ENCODE peak calls at places on chromosome 10, in ten cellular contexts. One of them, this sample, is unnamed.

GRCh38 chr10:69898524-69898923 is 96.8 kb downstream of the COL13A1 start:
- DNase-seq in naive thymus-derived CD4-positive, alpha-beta T cell: no peak
- DNase-seq in C1 segment of cervical spinal cord: no peak
- DNase-seq in pons: no peak
- DNase-seq in T-helper 2 cell: no peak
- DNase-seq in HCT116: no peak
- DNase-seq in left cardiac atrium: no peak
- DNase-seq in NCI-H1436: no peak
- DNase-seq in glutamatergic neuron: no peak
- DNase-seq in hepatocyte: peak; percentile 32
- DNase-seq in this sample: no peak

GRCh38 chr10:91759581-91759986 is 38.6 kb upstream of the TNKS2 start:
- DNase-seq in naive thymus-derived CD4-positive, alpha-beta T cell: no peak
- DNase-seq in C1 segment of cervical spinal cord: no peak
- DNase-seq in pons: no peak
- DNase-seq in T-helper 2 cell: no peak
- DNase-seq in HCT116: no peak
- DNase-seq in left cardiac atrium: no peak
- DNase-seq in NCI-H1436: no peak
- DNase-seq in glutamatergic neuron: no peak
- DNase-seq in hepatocyte: no peak
- DNase-seq in this sample: no peak

GRCh38 chr10:94303929-94304328 is 58.8 kb downstream of the NOC3L start:
- DNase-seq in naive thymus-derived CD4-positive, alpha-beta T cell: no peak
- DNase-seq in C1 segment of cervical spinal cord: no peak
- DNase-seq in pons: no peak
- DNase-seq in T-helper 2 cell: no peak
- DNase-seq in HCT116: no peak
- DNase-seq in left cardiac atrium: no peak
- DNase-seq in NCI-H1436: no peak
- DNase-seq in glutamatergic neuron: no peak
- DNase-seq in hepatocyte: no peak
- DNase-seq in this sample: no peak

GRCh38 chr10:12501851-12502525 is 152.6 kb downstream of the CAMK1D start:
- DNase-seq in naive thymus-derived CD4-positive, alpha-beta T cell: no peak
- DNase-seq in C1 segment of cervical spinal cord: no peak
- DNase-seq in pons: no peak
- DNase-seq in T-helper 2 cell: no peak
- DNase-seq in HCT116: no peak
- DNase-seq in left cardiac atrium: no peak
- DNase-seq in NCI-H1436: no peak
- DNase-seq in glutamatergic neuron: peak; percentile 60
- DNase-seq in hepatocyte: peak; percentile 18
- DNase-seq in this sample: peak; percentile 37

GRCh38 chr10:79347894-79348639 is 798 bp downstream of the PPIF start:
- DNase-seq in naive thymus-derived CD4-positive, alpha-beta T cell: peak; percentile 55
- DNase-seq in C1 segment of cervical spinal cord: peak; percentile 38
- DNase-seq in pons: no peak
- DNase-seq in T-helper 2 cell: peak; percentile 57
- DNase-seq in HCT116: peak; percentile 8
- DNase-seq in left cardiac atrium: peak; percentile 85
- DNase-seq in NCI-H1436: no peak
- DNase-seq in glutamatergic neuron: no peak
- DNase-seq in hepatocyte: peak; percentile 76
- DNase-seq in this sample: peak; percentile 91

GRCh38 chr10:24466616-24466949 is 257.1 kb downstream of the ARHGAP21 start:
- DNase-seq in naive thymus-derived CD4-positive, alpha-beta T cell: no peak
- DNase-seq in C1 segment of cervical spinal cord: no peak
- DNase-seq in pons: no peak
- DNase-seq in T-helper 2 cell: no peak
- DNase-seq in HCT116: no peak
- DNase-seq in left cardiac atrium: no peak
- DNase-seq in NCI-H1436: no peak
- DNase-seq in glutamatergic neuron: no peak
- DNase-seq in hepatocyte: no peak
- DNase-seq in this sample: no peak

GRCh38 chr10:13961096-13961495 is 369.6 kb downstream of the FRMD4A start:
- DNase-seq in naive thymus-derived CD4-positive, alpha-beta T cell: peak; percentile 1
- DNase-seq in C1 segment of cervical spinal cord: no peak
- DNase-seq in pons: no peak
- DNase-seq in T-helper 2 cell: no peak
- DNase-seq in HCT116: no peak
- DNase-seq in left cardiac atrium: no peak
- DNase-seq in NCI-H1436: no peak
- DNase-seq in glutamatergic neuron: no peak
- DNase-seq in hepatocyte: no peak
- DNase-seq in this sample: peak; percentile 67

GRCh38 chr10:122560279-122560804 is at the start of gene DMBT1:
- DNase-seq in naive thymus-derived CD4-positive, alpha-beta T cell: no peak
- DNase-seq in C1 segment of cervical spinal cord: no peak
- DNase-seq in pons: no peak
- DNase-seq in T-helper 2 cell: no peak
- DNase-seq in HCT116: no peak
- DNase-seq in left cardiac atrium: no peak
- DNase-seq in NCI-H1436: no peak
- DNase-seq in glutamatergic neuron: no peak
- DNase-seq in hepatocyte: no peak
- DNase-seq in this sample: no peak

GRCh38 chr10:110007171-110007700 is 548 bp upstream of the ADD3 start:
- DNase-seq in naive thymus-derived CD4-positive, alpha-beta T cell: no peak
- DNase-seq in C1 segment of cervical spinal cord: peak; percentile 85
- DNase-seq in pons: peak; percentile 58
- DNase-seq in T-helper 2 cell: no peak
- DNase-seq in HCT116: no peak
- DNase-seq in left cardiac atrium: no peak
- DNase-seq in NCI-H1436: no peak
- DNase-seq in glutamatergic neuron: no peak
- DNase-seq in hepatocyte: no peak
- DNase-seq in this sample: no peak

GRCh38 chr10:90222372-90222771 is 521.0 kb downstream of the KIF20B start:
- DNase-seq in naive thymus-derived CD4-positive, alpha-beta T cell: no peak
- DNase-seq in C1 segment of cervical spinal cord: no peak
- DNase-seq in pons: no peak
- DNase-seq in T-helper 2 cell: no peak
- DNase-seq in HCT116: peak; percentile 45
- DNase-seq in left cardiac atrium: no peak
- DNase-seq in NCI-H1436: no peak
- DNase-seq in glutamatergic neuron: no peak
- DNase-seq in hepatocyte: peak; percentile 18
- DNase-seq in this sample: no peak

GRCh38 chr10:31947144-31947926 is 18.7 kb upstream of the ARHGAP12 start:
- DNase-seq in naive thymus-derived CD4-positive, alpha-beta T cell: no peak
- DNase-seq in C1 segment of cervical spinal cord: no peak
- DNase-seq in pons: peak; percentile 79
- DNase-seq in T-helper 2 cell: no peak
- DNase-seq in HCT116: peak; percentile 79
- DNase-seq in left cardiac atrium: no peak
- DNase-seq in NCI-H1436: no peak
- DNase-seq in glutamatergic neuron: no peak
- DNase-seq in hepatocyte: peak; percentile 78
- DNase-seq in this sample: peak; percentile 71

GRCh38 chr10:80465839-80466590 is 11.9 kb downstream of the TSPAN14 start:
- DNase-seq in naive thymus-derived CD4-positive, alpha-beta T cell: peak; percentile 78
- DNase-seq in C1 segment of cervical spinal cord: no peak
- DNase-seq in pons: no peak
- DNase-seq in T-helper 2 cell: peak; percentile 47
- DNase-seq in HCT116: no peak
- DNase-seq in left cardiac atrium: no peak
- DNase-seq in NCI-H1436: no peak
- DNase-seq in glutamatergic neuron: no peak
- DNase-seq in hepatocyte: no peak
- DNase-seq in this sample: no peak

GRCh38 chr10:7408494-7409044 is 2.3 kb downstream of the SFMBT2 start:
- DNase-seq in naive thymus-derived CD4-positive, alpha-beta T cell: peak; percentile 30
- DNase-seq in C1 segment of cervical spinal cord: peak; percentile 74
- DNase-seq in pons: peak; percentile 46
- DNase-seq in T-helper 2 cell: no peak
- DNase-seq in HCT116: no peak
- DNase-seq in left cardiac atrium: peak; percentile 76
- DNase-seq in NCI-H1436: no peak
- DNase-seq in glutamatergic neuron: peak; percentile 83
- DNase-seq in hepatocyte: peak; percentile 81
- DNase-seq in this sample: peak; percentile 81

GRCh38 chr10:63197304-63198092 is 64.4 kb downstream of the NRBF2 start:
- DNase-seq in naive thymus-derived CD4-positive, alpha-beta T cell: no peak
- DNase-seq in C1 segment of cervical spinal cord: no peak
- DNase-seq in pons: no peak
- DNase-seq in T-helper 2 cell: no peak
- DNase-seq in HCT116: no peak
- DNase-seq in left cardiac atrium: no peak
- DNase-seq in NCI-H1436: no peak
- DNase-seq in glutamatergic neuron: no peak
- DNase-seq in hepatocyte: peak; percentile 22
- DNase-seq in this sample: no peak

GRCh38 chr10:21060626-21061025 is 163.5 kb upstream of the NEBL start:
- DNase-seq in naive thymus-derived CD4-positive, alpha-beta T cell: no peak
- DNase-seq in C1 segment of cervical spinal cord: no peak
- DNase-seq in pons: no peak
- DNase-seq in T-helper 2 cell: no peak
- DNase-seq in HCT116: no peak
- DNase-seq in left cardiac atrium: no peak
- DNase-seq in NCI-H1436: no peak
- DNase-seq in glutamatergic neuron: no peak
- DNase-seq in hepatocyte: no peak
- DNase-seq in this sample: no peak

GRCh38 chr10:3935933-3936359 is 150.9 kb upstream of the KLF6 start:
- DNase-seq in naive thymus-derived CD4-positive, alpha-beta T cell: no peak
- DNase-seq in C1 segment of cervical spinal cord: no peak
- DNase-seq in pons: peak; percentile 4
- DNase-seq in T-helper 2 cell: no peak
- DNase-seq in HCT116: no peak
- DNase-seq in left cardiac atrium: peak; percentile 45
- DNase-seq in NCI-H1436: no peak
- DNase-seq in glutamatergic neuron: no peak
- DNase-seq in hepatocyte: peak; percentile 47
- DNase-seq in this sample: no peak

GRCh38 chr10:109427421-109427820 is 495.9 kb downstream of the XPNPEP1 start:
- DNase-seq in naive thymus-derived CD4-positive, alpha-beta T cell: no peak
- DNase-seq in C1 segment of cervical spinal cord: no peak
- DNase-seq in pons: peak; percentile 28
- DNase-seq in T-helper 2 cell: no peak
- DNase-seq in HCT116: no peak
- DNase-seq in left cardiac atrium: no peak
- DNase-seq in NCI-H1436: no peak
- DNase-seq in glutamatergic neuron: no peak
- DNase-seq in hepatocyte: peak; percentile 27
- DNase-seq in this sample: no peak

GRCh38 chr10:132974886-132975881 is 32.8 kb upstream of the CFAP46 start:
- DNase-seq in naive thymus-derived CD4-positive, alpha-beta T cell: no peak
- DNase-seq in C1 segment of cervical spinal cord: no peak
- DNase-seq in pons: no peak
- DNase-seq in T-helper 2 cell: no peak
- DNase-seq in HCT116: no peak
- DNase-seq in left cardiac atrium: no peak
- DNase-seq in NCI-H1436: no peak
- DNase-seq in glutamatergic neuron: peak; percentile 12
- DNase-seq in hepatocyte: no peak
- DNase-seq in this sample: peak; percentile 58

GRCh38 chr10:53619678-53620077 is 847.1 kb upstream of the MBL2 start:
- DNase-seq in naive thymus-derived CD4-positive, alpha-beta T cell: no peak
- DNase-seq in C1 segment of cervical spinal cord: no peak
- DNase-seq in pons: no peak
- DNase-seq in T-helper 2 cell: no peak
- DNase-seq in HCT116: no peak
- DNase-seq in left cardiac atrium: no peak
- DNase-seq in NCI-H1436: no peak
- DNase-seq in glutamatergic neuron: no peak
- DNase-seq in hepatocyte: peak; percentile 4
- DNase-seq in this sample: no peak

GRCh38 chr10:64075604-64076003 is 554.4 kb downstream of the REEP3 start:
- DNase-seq in naive thymus-derived CD4-positive, alpha-beta T cell: no peak
- DNase-seq in C1 segment of cervical spinal cord: no peak
- DNase-seq in pons: no peak
- DNase-seq in T-helper 2 cell: no peak
- DNase-seq in HCT116: no peak
- DNase-seq in left cardiac atrium: no peak
- DNase-seq in NCI-H1436: no peak
- DNase-seq in glutamatergic neuron: no peak
- DNase-seq in hepatocyte: no peak
- DNase-seq in this sample: no peak

GRCh38 chr10:48253970-48254657 is 20.4 kb downstream of the FRMPD2 start:
- DNase-seq in naive thymus-derived CD4-positive, alpha-beta T cell: no peak
- DNase-seq in C1 segment of cervical spinal cord: no peak
- DNase-seq in pons: no peak
- DNase-seq in T-helper 2 cell: no peak
- DNase-seq in HCT116: no peak
- DNase-seq in left cardiac atrium: no peak
- DNase-seq in NCI-H1436: no peak
- DNase-seq in glutamatergic neuron: no peak
- DNase-seq in hepatocyte: no peak
- DNase-seq in this sample: peak; percentile 24

GRCh38 chr10:11489591-11489990 is 121.9 kb downstream of the USP6NL start:
- DNase-seq in naive thymus-derived CD4-positive, alpha-beta T cell: no peak
- DNase-seq in C1 segment of cervical spinal cord: no peak
- DNase-seq in pons: no peak
- DNase-seq in T-helper 2 cell: no peak
- DNase-seq in HCT116: no peak
- DNase-seq in left cardiac atrium: no peak
- DNase-seq in NCI-H1436: no peak
- DNase-seq in glutamatergic neuron: no peak
- DNase-seq in hepatocyte: no peak
- DNase-seq in this sample: no peak

GRCh38 chr10:8071006-8071405 is 16.5 kb downstream of the GATA3 start:
- DNase-seq in naive thymus-derived CD4-positive, alpha-beta T cell: no peak
- DNase-seq in C1 segment of cervical spinal cord: no peak
- DNase-seq in pons: no peak
- DNase-seq in T-helper 2 cell: no peak
- DNase-seq in HCT116: no peak
- DNase-seq in left cardiac atrium: no peak
- DNase-seq in NCI-H1436: no peak
- DNase-seq in glutamatergic neuron: no peak
- DNase-seq in hepatocyte: no peak
- DNase-seq in this sample: no peak

GRCh38 chr10:75197906-75198305 is 12.7 kb upstream of the VDAC2 start:
- DNase-seq in naive thymus-derived CD4-positive, alpha-beta T cell: no peak
- DNase-seq in C1 segment of cervical spinal cord: no peak
- DNase-seq in pons: peak; percentile 82
- DNase-seq in T-helper 2 cell: no peak
- DNase-seq in HCT116: no peak
- DNase-seq in left cardiac atrium: peak; percentile 56
- DNase-seq in NCI-H1436: no peak
- DNase-seq in glutamatergic neuron: no peak
- DNase-seq in hepatocyte: no peak
- DNase-seq in this sample: peak; percentile 51

GRCh38 chr10:96341219-96342182 is 17.3 kb downstream of the OPALIN start:
- DNase-seq in naive thymus-derived CD4-positive, alpha-beta T cell: no peak
- DNase-seq in C1 segment of cervical spinal cord: no peak
- DNase-seq in pons: no peak
- DNase-seq in T-helper 2 cell: no peak
- DNase-seq in HCT116: no peak
- DNase-seq in left cardiac atrium: no peak
- DNase-seq in NCI-H1436: no peak
- DNase-seq in glutamatergic neuron: no peak
- DNase-seq in hepatocyte: no peak
- DNase-seq in this sample: no peak

This sample was measured in sigmoid colon.